ENCODE peak calls at places on chromosomes 6 and 20, in eight cellular contexts. Z is OCI-LY7, R is NCI-H345, G is left cardiac atrium, U is nucleus accumbens, N is heart right ventricle, K is fibroblast of lung, L is RCC 7860. J is an unnamed sample.

GRCh38 chr6:169724554-169725269 is 412 bp upstream of the PHF10 start:
- DNase-seq in L (no peak), N (peak), Z (peak), K (peak), U (peak), G (peak), R (peak), J (peak)

GRCh38 chr6:75213732-75214131 is 7.9 kb upstream of the COL12A1 start:
- DNase-seq in R (no peak), G (no peak), L (no peak), K (no peak), N (no peak), Z (no peak), U (no peak), J (no peak)

GRCh38 chr6:136823128-136823660 is 802 bp downstream of the PEX7 start:
- DNase-seq in K (no peak), Z (no peak), R (no peak), G (peak), N (no peak), U (no peak), L (no peak), J (no peak)

GRCh38 chr6:10190042-10190441 is 224.8 kb downstream of the TFAP2A start:
- DNase-seq in U (no peak), Z (no peak), R (peak), K (no peak), L (no peak), G (no peak), N (no peak), J (no peak)

GRCh38 chr6:79466222-79466834 is 70.9 kb downstream of the LCA5 start:
- DNase-seq in K (peak), L (no peak), N (no peak), U (no peak), Z (peak), G (no peak), R (peak), J (no peak)

GRCh38 chr20:8749986-8750385 is 318.9 kb upstream of the PLCB4 start:
- DNase-seq in N (no peak), G (no peak), K (peak), R (no peak), L (no peak), U (no peak), Z (no peak), J (no peak)

GRCh38 chr6:18997375-18997826 is 610.3 kb downstream of the RNF144B start:
- DNase-seq in G (no peak), N (no peak), Z (peak), U (no peak), K (peak), R (no peak), L (peak), J (peak)

GRCh38 chr20:300345-300744 is 3.0 kb downstream of the ZCCHC3 start:
- DNase-seq in L (no peak), N (no peak), U (no peak), Z (peak), G (no peak), R (no peak), K (no peak), J (no peak)

GRCh38 chr6:116672306-116672705 is 3.7 kb upstream of the ZUP1 start:
- DNase-seq in K (no peak), U (no peak), Z (no peak), R (no peak), L (no peak), G (no peak), N (no peak), J (no peak)

GRCh38 chr6:104943781-104944180 is 13.1 kb upstream of the LIN28B start:
- DNase-seq in U (no peak), G (no peak), N (no peak), L (no peak), R (no peak), Z (no peak), K (peak), J (peak)

GRCh38 chr6:83853178-83853967 is at the start of gene RIPPLY2:
- DNase-seq in R (peak), N (no peak), U (peak), K (peak), G (peak), Z (no peak), L (no peak), J (peak)

GRCh38 chr6:116011520-116011919 is 49.2 kb downstream of the FRK start:
- DNase-seq in K (no peak), U (no peak), R (no peak), N (no peak), L (peak), G (no peak), Z (no peak), J (no peak)

GRCh38 chr6:158255974-158256601 is 56.2 kb upstream of the TULP4 start:
- DNase-seq in K (no peak), U (no peak), N (no peak), Z (no peak), G (no peak), R (no peak), L (no peak), J (no peak)

GRCh38 chr6:149324428-149324827 is 6.9 kb downstream of the TAB2 start:
- DNase-seq in N (no peak), Z (no peak), R (no peak), G (no peak), K (no peak), L (no peak), U (no peak), J (no peak)

GRCh38 chr6:15499591-15499990 is 163.2 kb downstream of the DTNBP1 start:
- DNase-seq in K (no peak), N (no peak), L (no peak), U (no peak), Z (no peak), R (no peak), G (no peak), J (no peak)

GRCh38 chr20:63102720-63103375 is 96.1 kb upstream of the BHLHE23 start:
- DNase-seq in N (no peak), L (no peak), U (peak), Z (no peak), G (peak), R (peak), K (peak), J (peak)

GRCh38 chr6:89985744-89986493 is 91.7 kb downstream of the GJA10 start:
- DNase-seq in N (peak), R (no peak), G (peak), Z (no peak), L (peak), K (peak), U (peak), J (no peak)

GRCh38 chr20:58439974-58440767 is 51.1 kb downstream of the VAPB start:
- DNase-seq in K (no peak), N (no peak), G (no peak), R (no peak), L (no peak), U (no peak), Z (no peak), J (no peak)

GRCh38 chr6:157822221-157823000 is 635 bp upstream of the SNX9 start:
- DNase-seq in K (no peak), N (peak), R (no peak), L (no peak), G (peak), Z (no peak), U (peak), J (no peak)

GRCh38 chr6:28490191-28490890 is 25.3 kb downstream of the GPX6 start:
- DNase-seq in G (no peak), K (no peak), L (no peak), Z (no peak), R (no peak), N (no peak), U (no peak), J (no peak)